ENCODE peak calls at places on chromosome 18, in ten cellular contexts. One of them, this sample, is unnamed.

GRCh38 chr18:9215221-9215933 is 78.8 kb downstream of the ANKRD12 start:
- DNase-seq in endodermal cell: no peak
- DNase-seq in IMR-90: no peak
- DNase-seq in lower lobe of right lung: no peak
- DNase-seq in mesenchymal stem cell: peak; percentile 26
- DNase-seq in CD8-positive, alpha-beta T cell: no peak
- DNase-seq in left ventricle myocardium inferior: no peak
- DNase-seq in ascending aorta: no peak
- DNase-seq in kidney: no peak
- DNase-seq in uterus: no peak
- DNase-seq in this sample: no peak

GRCh38 chr18:1048048-1048447 is 143.4 kb downstream of the ADCYAP1 start:
- DNase-seq in endodermal cell: no peak
- DNase-seq in IMR-90: no peak
- DNase-seq in lower lobe of right lung: no peak
- DNase-seq in mesenchymal stem cell: peak; percentile 26
- DNase-seq in CD8-positive, alpha-beta T cell: no peak
- DNase-seq in left ventricle myocardium inferior: no peak
- DNase-seq in ascending aorta: no peak
- DNase-seq in kidney: no peak
- DNase-seq in uterus: no peak
- DNase-seq in this sample: peak; percentile 34

GRCh38 chr18:8426401-8426800 is 182.8 kb upstream of the RAB12 start:
- DNase-seq in endodermal cell: peak; percentile 91
- DNase-seq in IMR-90: no peak
- DNase-seq in lower lobe of right lung: no peak
- DNase-seq in mesenchymal stem cell: no peak
- DNase-seq in CD8-positive, alpha-beta T cell: no peak
- DNase-seq in left ventricle myocardium inferior: no peak
- DNase-seq in ascending aorta: no peak
- DNase-seq in kidney: no peak
- DNase-seq in uterus: no peak
- DNase-seq in this sample: no peak

GRCh38 chr18:22552254-22552653 is 134.5 kb upstream of the CTAGE1 start:
- DNase-seq in endodermal cell: no peak
- DNase-seq in IMR-90: no peak
- DNase-seq in lower lobe of right lung: no peak
- DNase-seq in mesenchymal stem cell: peak; percentile 31
- DNase-seq in CD8-positive, alpha-beta T cell: no peak
- DNase-seq in left ventricle myocardium inferior: no peak
- DNase-seq in ascending aorta: no peak
- DNase-seq in kidney: no peak
- DNase-seq in uterus: no peak
- DNase-seq in this sample: no peak

GRCh38 chr18:62524443-62525200 is 1.8 kb downstream of the ZCCHC2 start:
- DNase-seq in endodermal cell: peak; percentile 87
- DNase-seq in IMR-90: peak; percentile 45
- DNase-seq in lower lobe of right lung: peak; percentile 79
- DNase-seq in mesenchymal stem cell: peak; percentile 73
- DNase-seq in CD8-positive, alpha-beta T cell: peak; percentile 65
- DNase-seq in left ventricle myocardium inferior: peak; percentile 65
- DNase-seq in ascending aorta: no peak
- DNase-seq in kidney: peak; percentile 88
- DNase-seq in uterus: peak; percentile 51
- DNase-seq in this sample: peak; percentile 79

GRCh38 chr18:79523738-79524180 is 128.0 kb downstream of the NFATC1 start:
- DNase-seq in endodermal cell: no peak
- DNase-seq in IMR-90: no peak
- DNase-seq in lower lobe of right lung: no peak
- DNase-seq in mesenchymal stem cell: no peak
- DNase-seq in CD8-positive, alpha-beta T cell: peak; percentile 89
- DNase-seq in left ventricle myocardium inferior: no peak
- DNase-seq in ascending aorta: no peak
- DNase-seq in kidney: peak; percentile 68
- DNase-seq in uterus: no peak
- DNase-seq in this sample: no peak

GRCh38 chr18:59715966-59716369 is 18.7 kb upstream of the CCBE1 start:
- DNase-seq in endodermal cell: no peak
- DNase-seq in IMR-90: peak; percentile 95
- DNase-seq in lower lobe of right lung: no peak
- DNase-seq in mesenchymal stem cell: peak; percentile 86
- DNase-seq in CD8-positive, alpha-beta T cell: no peak
- DNase-seq in left ventricle myocardium inferior: no peak
- DNase-seq in ascending aorta: no peak
- DNase-seq in kidney: no peak
- DNase-seq in uterus: no peak
- DNase-seq in this sample: peak; percentile 82

GRCh38 chr18:57223160-57223870 is 76.4 kb downstream of the BOD1L2 start:
- DNase-seq in endodermal cell: no peak
- DNase-seq in IMR-90: no peak
- DNase-seq in lower lobe of right lung: no peak
- DNase-seq in mesenchymal stem cell: no peak
- DNase-seq in CD8-positive, alpha-beta T cell: no peak
- DNase-seq in left ventricle myocardium inferior: no peak
- DNase-seq in ascending aorta: no peak
- DNase-seq in kidney: no peak
- DNase-seq in uterus: no peak
- DNase-seq in this sample: no peak

GRCh38 chr18:48949051-48949605 is 1.6 kb downstream of the SMAD7 start:
- DNase-seq in endodermal cell: no peak
- DNase-seq in IMR-90: no peak
- DNase-seq in lower lobe of right lung: peak; percentile 73
- DNase-seq in mesenchymal stem cell: peak; percentile 64
- DNase-seq in CD8-positive, alpha-beta T cell: peak; percentile 68
- DNase-seq in left ventricle myocardium inferior: no peak
- DNase-seq in ascending aorta: no peak
- DNase-seq in kidney: peak; percentile 84
- DNase-seq in uterus: no peak
- DNase-seq in this sample: peak; percentile 52

GRCh38 chr18:78559584-78559983 is 420.0 kb upstream of the SALL3 start:
- DNase-seq in endodermal cell: no peak
- DNase-seq in IMR-90: no peak
- DNase-seq in lower lobe of right lung: no peak
- DNase-seq in mesenchymal stem cell: no peak
- DNase-seq in CD8-positive, alpha-beta T cell: no peak
- DNase-seq in left ventricle myocardium inferior: no peak
- DNase-seq in ascending aorta: no peak
- DNase-seq in kidney: no peak
- DNase-seq in uterus: no peak
- DNase-seq in this sample: no peak

GRCh38 chr18:39840406-39840805 is 2114.6 kb upstream of the PIK3C3 start:
- DNase-seq in endodermal cell: no peak
- DNase-seq in IMR-90: peak; percentile 49
- DNase-seq in lower lobe of right lung: no peak
- DNase-seq in mesenchymal stem cell: peak; percentile 69
- DNase-seq in CD8-positive, alpha-beta T cell: no peak
- DNase-seq in left ventricle myocardium inferior: no peak
- DNase-seq in ascending aorta: no peak
- DNase-seq in kidney: no peak
- DNase-seq in uterus: no peak
- DNase-seq in this sample: peak; percentile 14

GRCh38 chr18:62105373-62105772 is 81.5 kb downstream of the PIGN start:
- DNase-seq in endodermal cell: no peak
- DNase-seq in IMR-90: peak; percentile 62
- DNase-seq in lower lobe of right lung: no peak
- DNase-seq in mesenchymal stem cell: no peak
- DNase-seq in CD8-positive, alpha-beta T cell: no peak
- DNase-seq in left ventricle myocardium inferior: no peak
- DNase-seq in ascending aorta: no peak
- DNase-seq in kidney: no peak
- DNase-seq in uterus: no peak
- DNase-seq in this sample: no peak

GRCh38 chr18:23835506-23835905 is 146.3 kb downstream of the LAMA3 start:
- DNase-seq in endodermal cell: no peak
- DNase-seq in IMR-90: no peak
- DNase-seq in lower lobe of right lung: no peak
- DNase-seq in mesenchymal stem cell: peak; percentile 65
- DNase-seq in CD8-positive, alpha-beta T cell: no peak
- DNase-seq in left ventricle myocardium inferior: no peak
- DNase-seq in ascending aorta: no peak
- DNase-seq in kidney: no peak
- DNase-seq in uterus: no peak
- DNase-seq in this sample: peak; percentile 71

GRCh38 chr18:23837591-23837990 is 148.3 kb downstream of the LAMA3 start:
- DNase-seq in endodermal cell: no peak
- DNase-seq in IMR-90: peak; percentile 86
- DNase-seq in lower lobe of right lung: no peak
- DNase-seq in mesenchymal stem cell: peak; percentile 78
- DNase-seq in CD8-positive, alpha-beta T cell: no peak
- DNase-seq in left ventricle myocardium inferior: peak; percentile 31
- DNase-seq in ascending aorta: no peak
- DNase-seq in kidney: no peak
- DNase-seq in uterus: no peak
- DNase-seq in this sample: peak; percentile 78

GRCh38 chr18:23838801-23839366 is 149.6 kb downstream of the LAMA3 start:
- DNase-seq in endodermal cell: no peak
- DNase-seq in IMR-90: peak; percentile 56
- DNase-seq in lower lobe of right lung: no peak
- DNase-seq in mesenchymal stem cell: peak; percentile 39
- DNase-seq in CD8-positive, alpha-beta T cell: no peak
- DNase-seq in left ventricle myocardium inferior: no peak
- DNase-seq in ascending aorta: no peak
- DNase-seq in kidney: no peak
- DNase-seq in uterus: no peak
- DNase-seq in this sample: peak; percentile 77

GRCh38 chr18:23835076-23835475 is 145.8 kb downstream of the LAMA3 start:
- DNase-seq in endodermal cell: no peak
- DNase-seq in IMR-90: no peak
- DNase-seq in lower lobe of right lung: no peak
- DNase-seq in mesenchymal stem cell: no peak
- DNase-seq in CD8-positive, alpha-beta T cell: no peak
- DNase-seq in left ventricle myocardium inferior: no peak
- DNase-seq in ascending aorta: no peak
- DNase-seq in kidney: no peak
- DNase-seq in uterus: no peak
- DNase-seq in this sample: peak; percentile 8

DNA sequence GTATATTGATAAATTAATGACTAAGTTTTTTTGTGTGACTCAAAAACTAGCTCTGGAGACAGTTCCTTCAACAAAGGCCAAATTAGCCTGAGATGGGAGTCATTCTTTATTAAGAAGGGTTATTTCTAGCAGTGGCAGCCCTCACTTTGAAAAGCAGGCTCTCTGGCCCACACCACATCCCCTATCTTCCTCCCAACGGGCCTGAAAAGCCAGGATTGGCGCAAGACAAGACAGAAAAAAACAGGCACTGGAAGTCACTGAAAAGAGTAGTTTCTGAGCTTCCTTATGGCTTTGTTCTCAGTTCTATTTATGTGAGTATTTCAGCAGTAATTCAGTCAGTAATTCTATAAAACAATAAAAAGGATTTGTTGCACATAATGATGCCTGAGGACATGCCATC is 149.0 kb downstream of the LAMA3 start:
- DNase-seq in endodermal cell: no peak
- DNase-seq in IMR-90: no peak
- DNase-seq in lower lobe of right lung: no peak
- DNase-seq in mesenchymal stem cell: no peak
- DNase-seq in CD8-positive, alpha-beta T cell: no peak
- DNase-seq in left ventricle myocardium inferior: no peak
- DNase-seq in ascending aorta: no peak
- DNase-seq in kidney: no peak
- DNase-seq in uterus: no peak
- DNase-seq in this sample: no peak
- H3K4me1 ChIP-seq in endodermal cell: peaks cover 4% of the 10 kb centered on the region
- H3K4me1 ChIP-seq in IMR-90: peaks cover 8% of the 10 kb centered on the region
- H3K4me1 ChIP-seq in lower lobe of right lung: peaks cover 10% of the 10 kb centered on the region
- H3K4me1 ChIP-seq in mesenchymal stem cell: peaks cover 2% of the 10 kb centered on the region
- H3K4me1 ChIP-seq in CD8-positive, alpha-beta T cell: no peaks in the 10 kb centered on the region
- H3K4me1 ChIP-seq in left ventricle myocardium inferior: peaks cover 24% of the 10 kb centered on the region
- H3K4me1 ChIP-seq in ascending aorta: no peaks in the 10 kb centered on the region
- H3K4me1 ChIP-seq in kidney: no peaks in the 10 kb centered on the region
- H3K4me1 ChIP-seq in uterus: peaks cover 10% of the 10 kb centered on the region
- H3K4me1 ChIP-seq in this sample: peaks cover 49% of the 10 kb centered on the region

DNA sequence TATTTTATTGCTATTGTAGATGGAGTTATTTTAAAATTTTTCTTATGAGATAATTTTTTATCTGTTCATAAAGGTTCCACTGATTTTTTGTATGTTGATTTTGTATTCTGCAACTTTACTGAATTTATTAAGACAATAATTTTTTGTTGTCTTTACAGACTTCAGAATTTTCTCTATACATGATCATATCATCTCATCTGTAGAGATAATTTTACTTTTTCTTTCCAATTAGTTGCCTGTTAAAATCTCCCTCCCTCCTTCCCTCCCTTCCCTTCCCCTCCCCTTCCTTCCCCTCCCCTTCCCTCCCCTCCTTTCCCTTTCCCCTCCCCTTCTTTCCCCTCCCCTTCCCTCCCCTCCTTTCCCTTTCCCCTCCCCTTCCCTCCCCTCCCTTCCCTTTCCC is 378.1 kb downstream of the SOCS6 start:
- DNase-seq in endodermal cell: no peak
- DNase-seq in IMR-90: no peak
- DNase-seq in lower lobe of right lung: no peak
- DNase-seq in mesenchymal stem cell: no peak
- DNase-seq in CD8-positive, alpha-beta T cell: no peak
- DNase-seq in left ventricle myocardium inferior: no peak
- DNase-seq in ascending aorta: no peak
- DNase-seq in kidney: no peak
- DNase-seq in uterus: no peak
- DNase-seq in this sample: no peak
- H3K9me3 ChIP-seq in endodermal cell: peaks cover 26% of the 10 kb centered on the region
- H3K9me3 ChIP-seq in IMR-90: peaks cover 16% of the 10 kb centered on the region
- H3K9me3 ChIP-seq in lower lobe of right lung: peaks cover 2% of the 10 kb centered on the region
- H3K9me3 ChIP-seq in mesenchymal stem cell: peaks cover 11% of the 10 kb centered on the region
- H3K9me3 ChIP-seq in CD8-positive, alpha-beta T cell: peaks cover 15% of the 10 kb centered on the region
- H3K9me3 ChIP-seq in left ventricle myocardium inferior: peaks cover 16% of the 10 kb centered on the region
- H3K9me3 ChIP-seq in ascending aorta: no peaks in the 10 kb centered on the region
- H3K9me3 ChIP-seq in kidney: peaks cover 2% of the 10 kb centered on the region
- H3K9me3 ChIP-seq in uterus: no peaks in the 10 kb centered on the region
- H3K9me3 ChIP-seq in this sample: peaks cover 4% of the 10 kb centered on the region

GRCh38 chr18:2564373-2564772 is 6.9 kb downstream of the METTL4 start:
- DNase-seq in endodermal cell: no peak
- DNase-seq in IMR-90: no peak
- DNase-seq in lower lobe of right lung: no peak
- DNase-seq in mesenchymal stem cell: no peak
- DNase-seq in CD8-positive, alpha-beta T cell: no peak
- DNase-seq in left ventricle myocardium inferior: no peak
- DNase-seq in ascending aorta: no peak
- DNase-seq in kidney: no peak
- DNase-seq in uterus: no peak
- DNase-seq in this sample: no peak
- H3K36me3 ChIP-seq in endodermal cell: peaks cover 43% of the 10 kb centered on the region
- H3K36me3 ChIP-seq in IMR-90: peaks cover 4% of the 10 kb centered on the region
- H3K36me3 ChIP-seq in lower lobe of right lung: peaks cover 21% of the 10 kb centered on the region
- H3K36me3 ChIP-seq in mesenchymal stem cell: peaks cover 7% of the 10 kb centered on the region
- H3K36me3 ChIP-seq in CD8-positive, alpha-beta T cell: no peaks in the 10 kb centered on the region
- H3K36me3 ChIP-seq in left ventricle myocardium inferior: peaks cover 39% of the 10 kb centered on the region
- H3K36me3 ChIP-seq in ascending aorta: peaks cover 11% of the 10 kb centered on the region
- H3K36me3 ChIP-seq in kidney: no peaks in the 10 kb centered on the region
- H3K36me3 ChIP-seq in uterus: no peaks in the 10 kb centered on the region
- H3K36me3 ChIP-seq in this sample: peaks cover 19% of the 10 kb centered on the region

DNA sequence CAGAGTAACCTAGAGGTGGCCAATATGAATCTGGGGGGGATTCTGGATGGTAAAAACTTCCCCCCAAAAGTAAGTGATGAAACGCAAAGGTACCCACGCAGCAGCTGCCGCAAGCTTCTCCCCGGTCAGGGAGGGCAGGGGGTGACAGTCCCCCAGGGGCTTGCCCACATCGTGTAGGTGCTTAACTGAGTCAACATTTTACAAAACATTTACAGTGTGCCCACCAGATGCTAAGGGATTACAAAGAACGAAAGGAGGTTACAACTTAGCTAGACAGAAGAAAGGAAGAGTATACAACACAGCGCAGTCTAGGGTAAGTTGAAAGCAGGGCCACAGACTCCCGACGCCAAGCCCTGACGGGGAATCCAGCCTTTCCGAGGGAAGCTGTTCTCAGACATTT is 45.6 kb downstream of the LPIN2 start:
- DNase-seq in endodermal cell: no peak
- DNase-seq in IMR-90: no peak
- DNase-seq in lower lobe of right lung: no peak
- DNase-seq in mesenchymal stem cell: no peak
- DNase-seq in CD8-positive, alpha-beta T cell: no peak
- DNase-seq in left ventricle myocardium inferior: no peak
- DNase-seq in ascending aorta: no peak
- DNase-seq in kidney: no peak
- DNase-seq in uterus: no peak
- DNase-seq in this sample: no peak
- H3K4me1 ChIP-seq in endodermal cell: no peaks in the 10 kb centered on the region
- H3K4me1 ChIP-seq in IMR-90: peaks cover 13% of the 10 kb centered on the region
- H3K4me1 ChIP-seq in lower lobe of right lung: peaks cover 64% of the 10 kb centered on the region
- H3K4me1 ChIP-seq in mesenchymal stem cell: peaks cover 17% of the 10 kb centered on the region
- H3K4me1 ChIP-seq in CD8-positive, alpha-beta T cell: peaks cover 97% of the 10 kb centered on the region
- H3K4me1 ChIP-seq in left ventricle myocardium inferior: peaks cover 57% of the 10 kb centered on the region
- H3K4me1 ChIP-seq in ascending aorta: peaks cover 8% of the 10 kb centered on the region
- H3K4me1 ChIP-seq in kidney: peaks cover 34% of the 10 kb centered on the region
- H3K4me1 ChIP-seq in uterus: no peaks in the 10 kb centered on the region
- H3K4me1 ChIP-seq in this sample: peaks cover 47% of the 10 kb centered on the region